ENCODE peak calls at places on chromosomes 11 and 22, in seven cellular contexts. T is adrenal gland; I is left ventricle myocardium inferior; M is effector memory CD4-positive, alpha-beta T cell; D is cardiac muscle cell; R is coronary artery; B is islet precursor cell. S is an unnamed sample.

GRCh38 chr22:35329114-35329847 is 29.6 kb downstream of the TOM1 start:
- DNase-seq in T (no peak), I (no peak), M (no peak), D (no peak), R (no peak), B (no peak), S (no peak)

GRCh38 chr22:17853066-17853465 is 78.8 kb upstream of the BID start:
- DNase-seq in T (no peak), I (no peak), M (no peak), D (no peak), R (no peak), B (no peak), S (no peak)

GRCh38 chr11:61256710-61257482 is 15.9 kb downstream of the PGA5 start:
- DNase-seq in T (no peak), I (no peak), M (no peak), D (no peak), R (no peak), B (no peak), S (no peak)

GRCh38 chr22:47420211-47420610 is 657.8 kb downstream of the TBC1D22A start:
- DNase-seq in T (no peak), I (no peak), M (no peak), D (no peak), R (no peak), B (no peak), S (no peak)

GRCh38 chr22:49021926-49022815 is 805.5 kb downstream of the BRD1 start:
- DNase-seq in T (no peak), I (peak; percentile 3), M (no peak), D (no peak), R (peak; percentile 60), B (peak; percentile 48), S (no peak)

GRCh38 chr11:118629761-118630661 is 22.6 kb downstream of the PHLDB1 start:
- DNase-seq in T (no peak), I (no peak), M (no peak), D (no peak), R (no peak), B (no peak), S (no peak)

GRCh38 chr22:28116261-28116673 is 197.2 kb upstream of the PITPNB start:
- DNase-seq in T (peak; percentile 40), I (peak; percentile 25), M (no peak), D (peak; percentile 27), R (no peak), B (peak; percentile 92), S (peak; percentile 49)

GRCh38 chr11:100709233-100709999 is 22.3 kb downstream of the ARHGAP42 start:
- DNase-seq in T (no peak), I (no peak), M (no peak), D (no peak), R (no peak), B (no peak), S (no peak)

GRCh38 chr11:28976801-28977145 is 868.6 kb downstream of the METTL15 start:
- DNase-seq in T (no peak), I (no peak), M (no peak), D (no peak), R (no peak), B (no peak), S (no peak)

GRCh38 chr11:120682026-120682649 is 170.6 kb downstream of the GRIK4 start:
- DNase-seq in T (no peak), I (no peak), M (no peak), D (no peak), R (no peak), B (no peak), S (no peak)

GRCh38 chr11:134866981-134867675 is 455.1 kb upstream of the B3GAT1 start:
- DNase-seq in T (no peak), I (no peak), M (no peak), D (no peak), R (peak; percentile 50), B (no peak), S (no peak)

GRCh38 chr11:1260023-1260501 is 37.2 kb downstream of the MUC5B start:
- DNase-seq in T (no peak), I (no peak), M (peak; percentile 28), D (no peak), R (no peak), B (no peak), S (no peak)

GRCh38 chr11:112227002-112227401 is 774 bp downstream of the PTS start:
- DNase-seq in T (no peak), I (no peak), M (no peak), D (peak; percentile 2), R (no peak), B (no peak), S (peak; percentile 20)

GRCh38 chr11:15073361-15074205 is at the start of gene CALCB:
- DNase-seq in T (no peak), I (no peak), M (no peak), D (peak; percentile 53), R (no peak), B (peak; percentile 79), S (no peak)

GRCh38 chr11:11243790-11244469 is 109.1 kb downstream of the CSNK2A3 start:
- DNase-seq in T (peak; percentile 29), I (peak; percentile 39), M (peak; percentile 36), D (peak; percentile 32), R (no peak), B (peak; percentile 85), S (peak; percentile 25)

GRCh38 chr22:50621491-50621880 is 6.5 kb downstream of the ARSA start:
- DNase-seq in T (no peak), I (no peak), M (peak; percentile 31), D (no peak), R (no peak), B (peak; percentile 49), S (no peak)

GRCh38 chr22:43465291-43466015 is 53.6 kb downstream of the MPPED1 start:
- DNase-seq in T (no peak), I (no peak), M (no peak), D (no peak), R (no peak), B (no peak), S (no peak)

GRCh38 chr22:42320463-42321416 is 50.3 kb upstream of the TCF20 start:
- DNase-seq in T (no peak), I (no peak), M (no peak), D (no peak), R (no peak), B (no peak), S (no peak)

GRCh38 chr11:129119036-129119435 is 73.1 kb downstream of the ARHGAP32 start:
- DNase-seq in T (no peak), I (no peak), M (no peak), D (no peak), R (no peak), B (no peak), S (no peak)

GRCh38 chr11:119727523-119728081 is 1.4 kb downstream of the NECTIN1 start:
- DNase-seq in T (no peak), I (peak; percentile 26), M (no peak), D (peak; percentile 43), R (no peak), B (peak; percentile 71), S (peak; percentile 44)

GRCh38 chr11:33701302-33701701 is 676 bp upstream of the C11orf91 start:
- DNase-seq in T (no peak), I (no peak), M (no peak), D (no peak), R (no peak), B (peak; percentile 26), S (no peak)